ENCODE peak calls at places on chromosomes 7 and 10, in seven cellular contexts. L, H, E, W, S, I and K are unnamed samples.

GRCh38 chr10:129744896-129745750 is 219.0 kb downstream of the EBF3 start:
- DNase-seq in L (no peak), H (no peak), E (no peak), W (no peak), S (no peak), I (no peak), K (no peak)

GRCh38 chr7:22900101-22900500 is 77.5 kb upstream of the TOMM7 start:
- DNase-seq in L (no peak), H (no peak), E (no peak), W (no peak), S (no peak), I (no peak), K (no peak)

GRCh38 chr10:97517778-97518561 is 19.2 kb downstream of the UBTD1 start:
- DNase-seq in L (no peak), H (no peak), E (peak; percentile 41), W (no peak), S (no peak), I (no peak), K (no peak)

GRCh38 chr7:94375713-94376112 is 19.0 kb upstream of the COL1A2 start:
- DNase-seq in L (peak; percentile 14), H (no peak), E (no peak), W (no peak), S (no peak), I (peak; percentile 94), K (peak; percentile 39)

GRCh38 chr10:123522702-123523312 is 143.3 kb upstream of the GPR26 start:
- DNase-seq in L (no peak), H (no peak), E (no peak), W (no peak), S (peak; percentile 26), I (no peak), K (no peak)

GRCh38 chr10:50416181-50416824 is 165.0 kb upstream of the ASAH2 start:
- DNase-seq in L (no peak), H (no peak), E (no peak), W (no peak), S (peak; percentile 32), I (no peak), K (no peak)

GRCh38 chr10:10213237-10213636 is 804.4 kb upstream of the CELF2 start:
- DNase-seq in L (no peak), H (no peak), E (no peak), W (no peak), S (no peak), I (no peak), K (no peak)

GRCh38 chr10:31947144-31947926 is 18.7 kb upstream of the ARHGAP12 start:
- DNase-seq in L (no peak), H (no peak), E (peak; percentile 53), W (peak; percentile 50), S (no peak), I (peak; percentile 94), K (no peak)

GRCh38 chr7:41206267-41206666 is 496.6 kb downstream of the INHBA start:
- DNase-seq in L (no peak), H (no peak), E (no peak), W (no peak), S (no peak), I (no peak), K (no peak)

GRCh38 chr7:24381919-24382505 is 98.0 kb downstream of the NPY start:
- DNase-seq in L (peak; percentile 46), H (no peak), E (no peak), W (no peak), S (peak; percentile 61), I (no peak), K (no peak)

GRCh38 chr10:1173091-1173490 is 116.9 kb downstream of the WDR37 start:
- DNase-seq in L (no peak), H (no peak), E (no peak), W (no peak), S (no peak), I (no peak), K (no peak)

GRCh38 chr10:43259248-43259980 is 7.5 kb downstream of the RASGEF1A start:
- DNase-seq in L (no peak), H (no peak), E (no peak), W (no peak), S (peak; percentile 28), I (no peak), K (no peak)

GRCh38 chr10:122225324-122225723 is 45.8 kb upstream of the BTBD16 start:
- DNase-seq in L (no peak), H (no peak), E (no peak), W (no peak), S (no peak), I (no peak), K (peak; percentile 70)

GRCh38 chr10:7955446-7955845 is 99.0 kb upstream of the GATA3 start:
- DNase-seq in L (no peak), H (no peak), E (no peak), W (no peak), S (no peak), I (no peak), K (no peak)

GRCh38 chr7:39228946-39229345 is 251.2 kb downstream of the POU6F2 start:
- DNase-seq in L (no peak), H (no peak), E (no peak), W (no peak), S (no peak), I (no peak), K (no peak)

GRCh38 chr10:74032900-74033655 is 35.2 kb downstream of the VCL start:
- DNase-seq in L (no peak), H (no peak), E (no peak), W (no peak), S (no peak), I (no peak), K (no peak)

GRCh38 chr7:98254951-98255610 is 3.0 kb upstream of the TECPR1 start:
- DNase-seq in L (no peak), H (no peak), E (no peak), W (no peak), S (no peak), I (no peak), K (no peak)

GRCh38 chr7:17021205-17021604 is 139.4 kb upstream of the AGR3 start:
- DNase-seq in L (no peak), H (peak; percentile 77), E (peak; percentile 47), W (no peak), S (no peak), I (no peak), K (no peak)

GRCh38 chr7:150378853-150379589 is at the start of gene ZNF775:
- DNase-seq in L (peak; percentile 98), H (peak; percentile 95), E (peak; percentile 97), W (peak; percentile 96), S (peak; percentile 99), I (no peak), K (peak; percentile 96)

GRCh38 chr7:150376560-150376959 is 2.6 kb upstream of the ZNF775 start:
- DNase-seq in L (no peak), H (no peak), E (no peak), W (no peak), S (no peak), I (no peak), K (no peak)

GRCh38 chr7:150377116-150377979 is 1.8 kb upstream of the ZNF775 start:
- DNase-seq in L (no peak), H (no peak), E (no peak), W (no peak), S (no peak), I (no peak), K (no peak)

GRCh38 chr7:150379590-150380379 is 655 bp downstream of the ZNF775 start:
- DNase-seq in L (no peak), H (no peak), E (no peak), W (no peak), S (no peak), I (no peak), K (no peak)

DNA sequence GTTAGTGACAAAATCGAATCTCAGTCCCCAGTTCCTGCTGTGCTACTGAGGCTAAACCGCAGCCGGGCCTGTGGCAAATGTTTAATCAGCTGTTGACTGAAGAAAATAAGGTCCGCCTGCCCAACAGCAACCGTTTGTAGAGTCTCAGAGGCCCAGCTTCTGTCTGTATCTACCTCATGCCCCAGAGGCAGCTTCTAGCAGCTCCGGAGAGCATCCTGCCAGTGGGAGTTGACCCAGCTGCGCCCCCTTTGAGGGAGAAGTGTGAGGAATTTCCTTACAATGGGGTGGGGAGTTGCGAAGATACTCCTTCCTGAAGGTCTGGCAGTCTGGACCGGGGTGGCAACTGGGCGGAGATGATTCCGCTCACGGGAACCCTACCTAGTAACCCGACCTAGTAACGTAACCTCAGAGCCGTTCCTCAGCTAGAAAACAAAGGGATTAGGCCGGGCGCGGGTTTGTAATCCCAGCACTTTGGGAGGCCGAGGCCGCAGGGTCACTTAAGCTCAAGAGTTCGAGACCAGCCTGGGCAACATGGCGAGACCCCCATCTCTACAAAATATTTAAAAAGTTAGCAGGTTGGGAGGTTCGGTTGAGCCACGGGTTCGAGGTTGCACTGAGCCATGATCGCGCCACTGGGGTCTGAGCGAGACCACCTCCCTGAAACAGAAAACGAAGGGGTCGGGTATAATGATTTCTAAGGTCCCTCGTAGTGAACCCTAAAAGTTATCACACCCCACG is 846 bp upstream of the ZNF775 start:
- DNase-seq in L (peak; percentile 68), H (peak; percentile 67), E (peak; percentile 76), W (peak; percentile 32), S (no peak), I (peak; percentile 79), K (peak; percentile 90)
- TF ChIP-seq CTCF in L (peak; percentile 43), H (no peak), E (no peak), W (no peak), S (peak; percentile 7), I (peak; percentile 11), K (peak; percentile 28)

DNA sequence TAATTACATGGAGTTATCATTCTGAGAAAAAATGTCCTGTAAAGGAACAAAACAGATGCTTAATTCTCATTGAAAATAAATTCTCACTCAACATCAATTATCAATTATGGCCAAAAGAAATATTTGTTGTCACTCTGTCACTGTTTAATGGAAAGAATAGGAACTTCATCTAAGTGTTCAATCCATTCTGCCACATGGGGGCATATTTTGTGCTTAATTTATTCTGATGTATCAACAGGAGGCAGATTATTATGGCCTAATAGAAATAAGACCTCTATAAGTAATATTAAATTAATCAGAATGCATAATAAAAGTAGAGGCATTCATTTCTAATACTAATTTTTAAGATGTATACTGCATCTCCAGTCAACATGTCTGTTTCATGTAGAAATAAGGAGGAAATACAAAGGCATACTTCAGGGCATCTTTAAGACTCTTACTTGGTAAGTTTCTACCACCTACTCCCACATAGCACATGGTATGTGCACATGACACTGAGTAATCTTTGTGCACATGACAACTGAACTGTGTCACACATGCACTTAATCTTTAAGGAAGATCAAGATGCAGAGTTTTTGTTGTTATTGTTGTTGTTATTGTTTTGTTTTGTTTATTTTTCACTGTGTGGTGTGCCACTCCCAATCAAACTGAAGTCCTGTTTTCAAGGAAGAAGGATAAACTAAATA is 420.4 kb upstream of the SEMA3A start:
- DNase-seq in L (no peak), H (no peak), E (no peak), W (no peak), S (no peak), I (no peak), K (no peak)
- TF ChIP-seq CTCF in L (peak; percentile 18), H (no peak), E (no peak), W (no peak), S (no peak), I (no peak), K (no peak)

GRCh38 chr10:104906112-104906511 is 265.0 kb downstream of the SORCS3 start:
- DNase-seq in L (no peak), H (no peak), E (no peak), W (no peak), S (no peak), I (no peak), K (peak; percentile 32)
- TF ChIP-seq CTCF in L (no peak), H (no peak), E (no peak), W (no peak), S (no peak), I (no peak), K (peak; percentile 8)

DNA sequence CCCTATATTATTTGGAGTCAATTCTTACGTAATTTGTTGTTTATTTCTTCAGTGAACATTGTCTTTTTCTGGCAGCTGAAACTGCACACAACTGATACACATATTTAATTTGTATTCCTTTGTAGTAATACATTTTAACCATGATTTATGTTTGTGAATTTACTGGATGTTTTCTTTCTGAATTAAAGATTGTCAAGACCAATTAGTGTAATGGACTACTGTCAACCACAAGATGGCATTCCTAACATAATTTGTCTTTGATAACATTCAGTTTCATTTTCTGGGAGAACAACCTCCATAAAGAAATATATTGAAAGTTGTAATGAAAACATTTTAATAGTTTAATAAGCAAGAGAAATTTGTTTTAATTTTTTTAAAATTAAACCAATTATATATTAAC is 10.1 kb downstream of the THNSL1 start:
- DNase-seq in L (no peak), H (no peak), E (no peak), W (no peak), S (no peak), I (no peak), K (no peak)
- TF ChIP-seq CTCF in L (peak; percentile 15), H (no peak), E (no peak), W (no peak), S (no peak), I (no peak), K (no peak)